ENCODE peak calls at places on chromosomes 5 and 9, in ten cellular contexts. L is BE2C, T is fibroblast of lung, C is GM06990, B is heart left ventricle, S is colonic mucosa, M is endothelial cell, W is left ventricle myocardium inferior, E is tibial nerve, N is astrocyte. H is an unnamed sample.

GRCh38 chr5:120405291-120405864 is 58.7 kb upstream of the PRR16 start:
- DNase-seq in L (no peak), T (peak; percentile 94), C (no peak), B (no peak), S (no peak), M (no peak), W (no peak), E (no peak), N (peak; percentile 83), H (no peak)

GRCh38 chr9:92781902-92782301 is 17.3 kb upstream of the BICD2 start:
- DNase-seq in L (no peak), T (no peak), C (no peak), B (no peak), S (no peak), M (no peak), W (no peak), E (no peak), N (no peak), H (no peak)

GRCh38 chr5:20570486-20570885 is 582.5 kb upstream of the CDH18 start:
- DNase-seq in L (no peak), T (no peak), C (no peak), B (no peak), S (no peak), M (no peak), W (no peak), E (no peak), N (no peak), H (no peak)

GRCh38 chr5:6904822-6905221 is 191.6 kb downstream of the TENT4A start:
- DNase-seq in L (no peak), T (no peak), C (no peak), B (no peak), S (no peak), M (no peak), W (no peak), E (no peak), N (no peak), H (no peak)

GRCh38 chr5:163943546-163943945 is 438.1 kb downstream of the MAT2B start:
- DNase-seq in L (no peak), T (peak; percentile 31), C (no peak), B (no peak), S (no peak), M (no peak), W (no peak), E (no peak), N (peak; percentile 28), H (no peak)

GRCh38 chr5:79771387-79771786 is 81.8 kb downstream of the CMYA5 start:
- DNase-seq in L (no peak), T (peak; percentile 16), C (no peak), B (no peak), S (no peak), M (no peak), W (no peak), E (no peak), N (peak; percentile 86), H (no peak)

GRCh38 chr9:115341401-115341800 is 223.4 kb upstream of the TNC start:
- DNase-seq in L (no peak), T (no peak), C (no peak), B (no peak), S (no peak), M (no peak), W (no peak), E (no peak), N (no peak), H (no peak)

GRCh38 chr5:6496207-6496584 is 47.5 kb downstream of the UBE2QL1 start:
- DNase-seq in L (no peak), T (no peak), C (peak; percentile 77), B (no peak), S (no peak), M (no peak), W (no peak), E (no peak), N (no peak), H (peak; percentile 10)

GRCh38 chr5:138210985-138211384 is 2.1 kb downstream of the CDC23 start:
- DNase-seq in L (no peak), T (no peak), C (no peak), B (no peak), S (no peak), M (no peak), W (no peak), E (no peak), N (no peak), H (no peak)

GRCh38 chr9:6944896-6945295 is 187.1 kb downstream of the KDM4C start:
- DNase-seq in L (no peak), T (no peak), C (no peak), B (no peak), S (no peak), M (no peak), W (no peak), E (no peak), N (peak; percentile 88), H (no peak)

GRCh38 chr5:164345173-164345572 is 839.8 kb downstream of the MAT2B start:
- DNase-seq in L (peak; percentile 32), T (peak; percentile 42), C (no peak), B (peak; percentile 65), S (no peak), M (no peak), W (peak; percentile 70), E (no peak), N (peak; percentile 78), H (no peak)

GRCh38 chr5:181028032-181028819 is 11.8 kb upstream of the BTNL9 start:
- DNase-seq in L (no peak), T (no peak), C (no peak), B (no peak), S (no peak), M (no peak), W (no peak), E (no peak), N (no peak), H (no peak)

GRCh38 chr9:72554221-72554641 is 32.8 kb downstream of the TMC1 start:
- DNase-seq in L (no peak), T (peak; percentile 67), C (no peak), B (no peak), S (no peak), M (no peak), W (no peak), E (no peak), N (peak; percentile 96), H (no peak)

GRCh38 chr5:77620404-77620803 is 18.1 kb downstream of the OTP start:
- DNase-seq in L (no peak), T (no peak), C (no peak), B (no peak), S (no peak), M (no peak), W (no peak), E (no peak), N (no peak), H (no peak)
- TF ChIP-seq CTCF in L (no peak), T (no peak), C (no peak), B (no peak), S (no peak), M (peak; percentile 19), W (no peak), E (no peak), N (no peak), H (no peak)

GRCh38 chr9:111970827-111971226 is 74.2 kb downstream of the UGCG start:
- DNase-seq in L (no peak), T (no peak), C (no peak), B (no peak), S (no peak), M (no peak), W (no peak), E (no peak), N (no peak), H (no peak)
- TF ChIP-seq CTCF in L (no peak), T (no peak), C (no peak), B (no peak), S (no peak), M (no peak), W (no peak), E (no peak), N (no peak), H (no peak)

DNA sequence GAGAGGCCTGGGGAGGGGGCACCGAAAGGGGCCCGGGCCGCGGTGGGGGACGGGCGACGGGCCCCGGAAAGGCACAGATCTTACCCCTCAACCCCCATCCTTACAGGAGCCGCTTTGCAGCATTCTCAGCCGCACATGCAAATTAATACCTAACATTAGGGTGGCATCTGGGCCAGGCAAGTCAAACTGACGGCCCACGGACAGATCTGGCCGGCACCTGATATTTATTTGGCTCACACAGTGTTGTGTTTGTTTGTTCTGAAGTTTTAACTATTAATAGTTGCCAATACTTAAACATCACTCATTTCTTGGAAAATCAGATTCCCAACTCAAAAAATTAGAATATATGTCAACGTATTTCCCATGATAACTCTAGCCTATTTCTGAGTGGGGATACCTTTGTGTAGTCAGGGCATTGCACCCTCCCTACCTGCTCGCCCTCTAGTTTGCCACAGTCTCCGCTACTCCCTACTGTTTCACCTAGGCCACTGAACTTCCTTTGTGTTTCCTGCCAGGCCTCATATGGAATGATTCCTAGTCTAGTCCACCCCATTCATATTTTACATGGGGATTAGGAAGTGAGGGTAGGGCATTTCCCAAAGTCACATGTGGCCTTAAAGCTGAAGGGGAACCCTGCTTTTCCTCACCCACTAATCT is 71.9 kb upstream of the LARP1 start:
- DNase-seq in L (no peak), T (no peak), C (no peak), B (no peak), S (no peak), M (no peak), W (no peak), E (no peak), N (no peak), H (no peak)
- TF ChIP-seq CTCF in L (no peak), T (no peak), C (no peak), B (no peak), S (no peak), M (no peak), W (no peak), E (no peak), N (no peak), H (no peak)

GRCh38 chr5:150284311-150284710 is 5.3 kb downstream of the CAMK2A start:
- DNase-seq in L (no peak), T (no peak), C (no peak), B (no peak), S (no peak), M (no peak), W (no peak), E (no peak), N (no peak), H (no peak)

GRCh38 chr5:150285114-150285513 is 4.5 kb downstream of the CAMK2A start:
- DNase-seq in L (no peak), T (no peak), C (no peak), B (no peak), S (no peak), M (no peak), W (no peak), E (no peak), N (peak; percentile 44), H (no peak)

GRCh38 chr5:150283904-150284303 is 5.7 kb downstream of the CAMK2A start:
- DNase-seq in L (no peak), T (no peak), C (no peak), B (no peak), S (no peak), M (no peak), W (no peak), E (no peak), N (no peak), H (no peak)

GRCh38 chr5:150288361-150288760 is 1.2 kb downstream of the CAMK2A start:
- DNase-seq in L (no peak), T (no peak), C (no peak), B (no peak), S (no peak), M (no peak), W (no peak), E (no peak), N (no peak), H (no peak)

DNA sequence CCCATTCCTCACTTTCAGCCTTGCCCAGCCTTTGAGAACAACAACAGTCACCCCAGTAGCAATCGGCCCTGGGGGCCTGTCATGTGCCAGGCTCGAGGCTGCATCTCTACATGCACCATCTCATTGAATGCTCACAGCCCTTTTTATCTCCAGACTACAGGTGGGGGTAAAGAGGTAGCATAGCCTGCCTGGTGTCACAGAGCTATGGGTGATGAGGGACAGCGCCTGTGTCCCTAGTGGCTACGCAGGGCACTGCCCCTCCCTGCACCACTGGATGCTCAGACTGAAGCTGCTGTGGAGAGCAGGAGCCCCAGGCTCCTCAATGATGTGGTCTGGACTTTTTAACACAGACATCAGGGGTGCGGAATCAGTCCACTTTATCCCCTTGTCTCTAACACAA is 2.8 kb downstream of the CAMK2A start:
- DNase-seq in L (peak; percentile 77), T (no peak), C (no peak), B (no peak), S (no peak), M (peak; percentile 43), W (no peak), E (no peak), N (no peak), H (peak; percentile 15)
- TF ChIP-seq CTCF in L (peak; percentile 82), T (no peak), C (peak; percentile 36), B (peak; percentile 23), S (peak; percentile 25), M (peak; percentile 62), W (peak; percentile 45), E (no peak), N (peak; percentile 18), H (peak; percentile 25)

H was measured in activated CD8-positive, alpha-beta T cell treated with anti-CD3 and anti-CD28 coated beads for 36 hours.